ENCODE peak calls at places on chromosomes 6 and 20, in five cellular contexts. One of them, this sample, is unnamed.

GRCh38 chr6:113739066-113739655 is 118.0 kb upstream of the MARCKS start:
- DNase-seq in neural crest cell: no peak
- DNase-seq in caudate nucleus: no peak
- DNase-seq in thoracic aorta: no peak
- DNase-seq in activated gamma-delta T cell treated with Interleukin-2 at 50 U/mL for 16 hours: no peak
- DNase-seq in this sample: no peak

GRCh38 chr6:36285187-36285612 is 15.3 kb downstream of the PNPLA1 start:
- DNase-seq in activated gamma-delta T cell treated with Interleukin-2 at 50 U/mL for 16 hours: no peak
- DNase-seq in neural crest cell: peak; percentile 28
- DNase-seq in thoracic aorta: no peak
- DNase-seq in caudate nucleus: no peak
- DNase-seq in this sample: no peak

GRCh38 chr20:10876558-10876957 is 202.8 kb upstream of the JAG1 start:
- DNase-seq in caudate nucleus: no peak
- DNase-seq in neural crest cell: no peak
- DNase-seq in activated gamma-delta T cell treated with Interleukin-2 at 50 U/mL for 16 hours: no peak
- DNase-seq in thoracic aorta: no peak
- DNase-seq in this sample: no peak

GRCh38 chr6:15297895-15298590 is 52.2 kb downstream of the JARID2 start:
- DNase-seq in thoracic aorta: no peak
- DNase-seq in caudate nucleus: no peak
- DNase-seq in neural crest cell: no peak
- DNase-seq in activated gamma-delta T cell treated with Interleukin-2 at 50 U/mL for 16 hours: no peak
- DNase-seq in this sample: no peak

GRCh38 chr6:45780523-45780922 is 235.1 kb downstream of the CLIC5 start:
- DNase-seq in neural crest cell: no peak
- DNase-seq in activated gamma-delta T cell treated with Interleukin-2 at 50 U/mL for 16 hours: no peak
- DNase-seq in caudate nucleus: no peak
- DNase-seq in thoracic aorta: no peak
- DNase-seq in this sample: no peak

GRCh38 chr6:167762259-167762962 is 64.3 kb upstream of the AFDN start:
- DNase-seq in thoracic aorta: no peak
- DNase-seq in neural crest cell: no peak
- DNase-seq in caudate nucleus: no peak
- DNase-seq in activated gamma-delta T cell treated with Interleukin-2 at 50 U/mL for 16 hours: no peak
- DNase-seq in this sample: no peak

GRCh38 chr6:125639621-125640020 is 109.8 kb upstream of the HEY2 start:
- DNase-seq in activated gamma-delta T cell treated with Interleukin-2 at 50 U/mL for 16 hours: no peak
- DNase-seq in thoracic aorta: no peak
- DNase-seq in caudate nucleus: no peak
- DNase-seq in neural crest cell: no peak
- DNase-seq in this sample: no peak

GRCh38 chr20:8903655-8904605 is 165.0 kb upstream of the PLCB4 start:
- DNase-seq in activated gamma-delta T cell treated with Interleukin-2 at 50 U/mL for 16 hours: no peak
- DNase-seq in neural crest cell: no peak
- DNase-seq in thoracic aorta: no peak
- DNase-seq in caudate nucleus: no peak
- DNase-seq in this sample: no peak

GRCh38 chr6:38154731-38155130 is 335.2 kb downstream of the ZFAND3 start:
- DNase-seq in activated gamma-delta T cell treated with Interleukin-2 at 50 U/mL for 16 hours: no peak
- DNase-seq in thoracic aorta: no peak
- DNase-seq in caudate nucleus: no peak
- DNase-seq in neural crest cell: no peak
- DNase-seq in this sample: no peak

This sample was measured in stimulated activated naive CD8-positive, alpha-beta T cell treated with anti-CD3 and anti-CD28 coated beads, Interleukin-15, amount 100 ng/mL, for 72 hours.